ENCODE peak calls at places on chromosomes 13 and 19, in eight cellular contexts. J is IMR-90; K is breast epithelium; A is psoas muscle; I is bronchial epithelial cell; Z is small intestine; H is fibroblast of lung; Y is CD8-positive, alpha-beta T cell. M is an unnamed sample. For H3K27me3, the result is how much of the 10 kb centered on the place peaks cover.

GRCh38 chr19:1884291-1884718 is 991 bp downstream of the ABHD17A start:
- DNase-seq in K (no peak), Y (peak), J (no peak), H (no peak), Z (peak), I (no peak), A (no peak), M (no peak)

GRCh38 chr13:60329221-60329983 is 67.6 kb upstream of the TDRD3 start:
- DNase-seq in A (no peak), J (peak), K (no peak), Z (peak), H (peak), Y (no peak), I (peak), M (peak)

GRCh38 chr19:41501854-41502253 is 58.9 kb downstream of the ERICH4 start:
- DNase-seq in J (no peak), Y (no peak), A (no peak), K (no peak), H (no peak), Z (no peak), I (no peak), M (no peak)

GRCh38 chr13:114100446-114101320 is 31.7 kb downstream of the RASA3 start:
- DNase-seq in H (peak), J (no peak), I (no peak), Z (no peak), Y (no peak), A (peak), K (no peak), M (no peak)

GRCh38 chr13:99153219-99153618 is 47.4 kb upstream of the UBAC2 start:
- DNase-seq in H (peak), Y (no peak), I (peak), Z (no peak), J (no peak), A (no peak), K (no peak), M (no peak)

GRCh38 chr13:98474292-98474691 is 102.6 kb downstream of the STK24 start:
- DNase-seq in H (no peak), J (no peak), K (no peak), I (no peak), Y (no peak), A (no peak), Z (no peak), M (no peak)

GRCh38 chr13:52765991-52766390 is 26.4 kb upstream of the CNMD start:
- DNase-seq in K (no peak), J (no peak), I (no peak), H (no peak), Y (no peak), Z (no peak), A (no peak), M (no peak)

GRCh38 chr19:47357788-47358680 is 8.9 kb downstream of the DHX34 start:
- DNase-seq in H (no peak), Z (no peak), A (no peak), I (no peak), J (no peak), K (no peak), Y (no peak), M (no peak)

GRCh38 chr19:21328402-21328801 is 808 bp downstream of the ZNF708 start:
- DNase-seq in H (peak), K (no peak), A (no peak), J (no peak), I (peak), Z (no peak), Y (no peak), M (no peak)

GRCh38 chr13:109949395-109949794 is 163.0 kb upstream of the IRS2 start:
- DNase-seq in Z (no peak), K (no peak), A (no peak), H (peak), J (peak), Y (no peak), I (peak), M (no peak)

GRCh38 chr19:11091343-11092153 is 2.3 kb downstream of the LDLR start:
- DNase-seq in K (peak), Z (peak), I (peak), J (peak), A (peak), H (peak), Y (peak), M (no peak)

GRCh38 chr13:78598382-78598781 is 5.0 kb downstream of the POU4F1 start:
- DNase-seq in K (no peak), J (no peak), H (no peak), Y (no peak), I (no peak), A (no peak), Z (no peak), M (no peak)
- H3K27me3 ChIP-seq in K (under half), J (half or more), H (half or more), Y (half or more), I (half or more), A (under half), Z (half or more), M (half or more)

GRCh38 chr19:3783660-3784584 is 2.3 kb downstream of the MATK start:
- DNase-seq in K (no peak), Z (no peak), H (no peak), I (no peak), J (no peak), Y (peak), A (no peak), M (peak)

GRCh38 chr19:3784607-3785463 is 1.3 kb downstream of the MATK start:
- DNase-seq in A (no peak), J (no peak), H (no peak), I (no peak), K (no peak), Z (no peak), Y (no peak), M (no peak)

GRCh38 chr19:3785464-3785937 is 680 bp downstream of the MATK start:
- DNase-seq in Z (no peak), J (no peak), I (no peak), H (no peak), Y (peak), A (no peak), K (no peak), M (no peak)

GRCh38 chr19:3788991-3789778 is 3.0 kb upstream of the MATK start:
- DNase-seq in A (no peak), Z (no peak), H (no peak), Y (peak), K (no peak), J (no peak), I (no peak), M (no peak)

GRCh38 chr19:3785938-3786824 is at the start of gene MATK:
- DNase-seq in J (no peak), Z (no peak), H (no peak), A (no peak), Y (peak), K (no peak), I (no peak), M (no peak)
- H3K27me3 ChIP-seq in J (under half), Z (under half), H (under half), A (under half), Y (under half), K (under half), I (under half), M (under half)

DNA sequence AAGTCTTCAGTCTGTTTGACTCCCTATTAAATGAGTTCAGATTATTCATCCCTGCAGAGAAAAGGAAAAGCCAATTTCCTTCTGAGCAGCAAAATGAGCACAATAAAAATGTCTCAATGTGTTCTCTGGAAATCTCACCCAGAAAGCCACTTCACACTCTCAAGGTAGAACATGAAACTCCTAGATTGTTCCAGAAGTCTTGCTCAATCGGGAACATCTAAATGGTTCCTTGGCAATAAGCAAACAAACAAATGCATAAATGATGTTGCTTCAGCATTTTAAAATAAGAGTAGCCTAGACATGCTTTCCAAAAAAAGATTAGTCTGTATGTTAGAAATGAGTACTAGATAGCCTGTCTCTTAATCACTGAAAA is 59.7 kb upstream of the TNFRSF19 start:
- DNase-seq in Y (no peak), J (no peak), H (no peak), I (peak), K (no peak), A (no peak), Z (no peak), M (no peak)
- H3K27me3 ChIP-seq in Y (under half), J (under half), H (under half), I (under half), K (under half), A (under half), Z (under half), M (under half)

GRCh38 chr13:55661505-55661904 is 1479.2 kb upstream of the PRR20A start:
- DNase-seq in H (no peak), A (no peak), Z (no peak), Y (no peak), K (no peak), J (no peak), I (no peak), M (no peak)
- H3K27me3 ChIP-seq in H (under half), A (under half), Z (under half), Y (under half), K (under half), J (under half), I (under half), M (under half)

GRCh38 chr19:29404015-29404414 is 121.8 kb upstream of the VSTM2B start:
- DNase-seq in Y (no peak), J (no peak), H (no peak), Z (no peak), K (no peak), I (no peak), A (no peak), M (no peak)
- H3K27me3 ChIP-seq in Y (under half), J (under half), H (under half), Z (under half), K (under half), I (under half), A (under half), M (under half)

GRCh38 chr19:6066661-6067646 is 43.3 kb downstream of the RFX2 start:
- DNase-seq in A (peak), I (peak), H (peak), Y (peak), K (peak), J (peak), Z (peak), M (peak)
- H3K27me3 ChIP-seq in A (under half), I (under half), H (under half), Y (under half), K (under half), J (under half), Z (under half), M (under half)

DNA sequence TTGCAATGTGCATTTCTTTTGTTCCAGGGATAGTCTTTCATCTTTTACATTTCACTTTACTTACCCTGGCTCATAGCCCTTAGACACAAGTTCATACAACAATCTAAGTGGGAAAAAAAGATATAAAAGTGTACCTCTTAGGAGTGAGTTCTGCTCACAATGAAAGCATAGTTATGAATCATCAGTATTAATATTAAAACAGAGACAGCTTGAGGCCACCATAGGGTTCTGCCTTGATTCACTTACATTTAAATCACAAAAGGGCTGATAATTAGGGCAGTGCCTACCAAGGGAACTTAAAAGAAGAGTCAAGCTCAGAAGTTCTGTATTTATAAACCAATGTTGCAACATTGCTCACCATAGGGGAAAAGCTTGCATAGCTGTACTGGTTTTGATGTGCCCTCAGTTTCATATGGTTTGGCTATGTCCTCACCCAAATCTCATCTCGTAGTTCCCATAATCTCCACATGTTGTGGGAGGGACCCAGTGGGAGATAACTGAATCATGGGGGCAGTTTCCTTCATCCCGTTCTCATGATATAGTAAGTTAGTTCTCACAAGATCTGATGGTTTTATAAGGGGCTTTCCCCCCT is 73.7 kb downstream of the TNFRSF19 start:
- DNase-seq in K (no peak), J (no peak), I (peak), Y (no peak), H (no peak), A (no peak), Z (no peak), M (no peak)
- H3K27me3 ChIP-seq in K (under half), J (under half), I (under half), Y (under half), H (under half), A (under half), Z (under half), M (under half)

DNA sequence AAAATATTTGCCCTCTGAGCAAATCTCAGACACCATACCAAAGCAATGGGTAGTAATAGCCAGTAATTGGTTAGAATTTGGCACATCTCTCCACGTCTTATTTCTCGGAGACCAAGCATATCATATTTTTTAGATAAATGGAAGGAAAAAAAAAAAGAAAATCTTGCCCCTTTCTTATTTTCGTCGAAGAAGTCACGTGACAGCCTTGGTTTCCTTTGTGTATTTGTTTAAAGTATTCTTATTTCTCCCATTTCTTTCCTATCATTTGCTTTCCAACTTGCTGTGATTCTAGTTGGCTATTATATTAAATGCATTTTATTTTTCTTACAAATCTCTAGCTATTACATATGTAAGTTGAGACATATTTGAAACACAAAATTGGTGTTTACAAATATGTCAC is 2155.9 kb downstream of the PCDH9 start:
- DNase-seq in I (no peak), A (no peak), K (no peak), H (no peak), Y (no peak), J (no peak), Z (no peak), M (no peak)
- H3K27me3 ChIP-seq in I (under half), A (under half), K (under half), H (under half), Y (under half), J (under half), Z (under half), M (under half)

GRCh38 chr13:94607939-94608338 is 6.3 kb downstream of the GPR180 start:
- DNase-seq in A (no peak), H (no peak), I (no peak), K (no peak), Z (peak), Y (no peak), J (peak), M (no peak)

GRCh38 chr13:94610475-94610874 is 8.8 kb downstream of the GPR180 start:
- DNase-seq in J (no peak), Z (no peak), H (no peak), A (no peak), K (no peak), I (no peak), Y (no peak), M (no peak)

GRCh38 chr13:94608586-94608985 is 6.9 kb downstream of the GPR180 start:
- DNase-seq in K (no peak), Y (no peak), H (no peak), I (no peak), J (no peak), A (no peak), Z (no peak), M (no peak)

GRCh38 chr13:94609196-94609595 is 7.5 kb downstream of the GPR180 start:
- DNase-seq in Y (no peak), H (no peak), K (no peak), J (no peak), I (no peak), A (no peak), Z (no peak), M (no peak)

GRCh38 chr13:94607056-94607455 is 5.4 kb downstream of the GPR180 start:
- DNase-seq in I (no peak), Y (no peak), H (no peak), J (no peak), A (no peak), Z (no peak), K (no peak), M (no peak)
- H3K27me3 ChIP-seq in I (under half), Y (under half), H (under half), J (under half), A (under half), Z (under half), K (under half), M (under half)

GRCh38 chr13:111414341-111414740 is 93.9 kb downstream of the TEX29 start:
- DNase-seq in Z (no peak), I (no peak), A (no peak), K (no peak), Y (no peak), H (no peak), J (no peak), M (no peak)

GRCh38 chr13:111413407-111414187 is 93.2 kb downstream of the TEX29 start:
- DNase-seq in A (no peak), Y (no peak), Z (no peak), J (no peak), H (no peak), K (no peak), I (no peak), M (no peak)

GRCh38 chr13:111411186-111411858 is 90.9 kb downstream of the TEX29 start:
- DNase-seq in H (no peak), K (no peak), I (no peak), Z (no peak), Y (no peak), A (no peak), J (no peak), M (no peak)

GRCh38 chr13:111410232-111411021 is 90.0 kb downstream of the TEX29 start:
- DNase-seq in Z (no peak), I (no peak), Y (no peak), J (no peak), A (no peak), H (no peak), K (no peak), M (no peak)

GRCh38 chr13:111412251-111412650 is 91.8 kb downstream of the TEX29 start:
- DNase-seq in K (no peak), H (no peak), I (no peak), Z (no peak), A (no peak), J (no peak), Y (no peak), M (no peak)
- H3K27me3 ChIP-seq in K (under half), H (under half), I (under half), Z (under half), A (under half), J (under half), Y (under half), M (half or more)

M was measured in BE2C.